ENCODE peak calls at places on chromosomes 2 and 18, in eight cellular contexts. A is A673; E is IMR-90; I is type B pancreatic cell; D is endothelial cell of umbilical vein; Q is GM13976; Z is CD8-positive, alpha-beta T cell; C is neural progenitor cell. L is an unnamed sample.

GRCh38 chr2:7037340-7038333 is 120.4 kb downstream of the RNF144A start:
- DNase-seq in D (peak), A (peak), C (peak), Q (peak), E (peak), Z (peak), I (no peak), L (peak)

GRCh38 chr2:20634430-20635095 is 16.3 kb downstream of the HS1BP3 start:
- DNase-seq in I (no peak), D (no peak), Z (no peak), Q (no peak), E (peak), C (no peak), A (no peak), L (no peak)

GRCh38 chr2:85504434-85505261 is 34.3 kb upstream of the MAT2A start:
- DNase-seq in Z (no peak), A (peak), C (no peak), I (no peak), Q (no peak), E (peak), D (peak), L (no peak)

GRCh38 chr2:231397928-231398294 is 2.4 kb downstream of the B3GNT7 start:
- DNase-seq in C (no peak), D (no peak), A (no peak), Q (no peak), I (no peak), Z (no peak), E (no peak), L (no peak)

GRCh38 chr2:105517814-105518705 is 119.2 kb upstream of the FHL2 start:
- DNase-seq in Q (no peak), A (no peak), Z (no peak), I (no peak), E (no peak), D (peak), C (no peak), L (no peak)

GRCh38 chr2:86807462-86808275 is 17.0 kb upstream of the CD8A start:
- DNase-seq in A (peak), Q (peak), Z (peak), I (no peak), D (peak), E (no peak), C (peak), L (peak)

GRCh38 chr2:33363599-33364300 is 112.7 kb upstream of the RASGRP3 start:
- DNase-seq in A (no peak), Z (no peak), Q (no peak), I (no peak), D (peak), E (peak), C (no peak), L (no peak)

GRCh38 chr2:126535408-126535807 is 120.5 kb upstream of the GYPC start:
- DNase-seq in Q (no peak), I (no peak), A (no peak), E (no peak), D (no peak), C (peak), Z (no peak), L (no peak)

GRCh38 chr2:30683240-30683956 is 123.8 kb downstream of the CAPN13 start:
- DNase-seq in A (no peak), I (no peak), E (no peak), Q (no peak), C (no peak), D (no peak), Z (no peak), L (no peak)

GRCh38 chr2:197108758-197109157 is 182.3 kb upstream of the PGAP1 start:
- DNase-seq in Q (no peak), C (no peak), D (no peak), E (peak), A (no peak), Z (no peak), I (no peak), L (no peak)

GRCh38 chr2:192023006-192023405 is 171.7 kb downstream of the TMEFF2 start:
- DNase-seq in A (no peak), Z (no peak), C (no peak), I (no peak), Q (no peak), E (no peak), D (no peak), L (no peak)

GRCh38 chr2:122193622-122194021 is 438.2 kb downstream of the TSN start:
- DNase-seq in Z (no peak), D (no peak), A (peak), Q (no peak), I (no peak), E (peak), C (no peak), L (no peak)

GRCh38 chr18:75290737-75291358 is 80.3 kb downstream of the TSHZ1 start:
- DNase-seq in E (no peak), A (no peak), C (no peak), D (no peak), Q (no peak), Z (no peak), I (no peak), L (no peak)

GRCh38 chr2:155368934-155369333 is 670.4 kb downstream of the KCNJ3 start:
- DNase-seq in A (peak), Q (no peak), D (peak), Z (no peak), I (no peak), E (peak), C (no peak), L (no peak)

GRCh38 chr2:191374366-191374765 is 129.2 kb downstream of the MYO1B start:
- DNase-seq in Z (no peak), D (no peak), A (no peak), E (no peak), Q (no peak), C (no peak), I (no peak), L (no peak)

GRCh38 chr18:13502585-13502984 is 223.8 kb downstream of the FAM210A start:
- DNase-seq in D (peak), I (no peak), Z (no peak), E (no peak), C (no peak), A (no peak), Q (no peak), L (no peak)

GRCh38 chr2:1306029-1306686 is 107.1 kb upstream of the TPO start:
- DNase-seq in E (no peak), Q (no peak), Z (no peak), D (no peak), C (peak), I (no peak), A (no peak), L (no peak)

GRCh38 chr18:30957086-30957485 is 85.5 kb downstream of the DSC3 start:
- DNase-seq in Q (no peak), D (no peak), I (no peak), Z (no peak), E (no peak), C (no peak), A (no peak), L (no peak)

GRCh38 chr2:237196866-237197618 is 111.4 kb downstream of the COPS8 start:
- DNase-seq in C (no peak), I (no peak), D (no peak), Q (no peak), A (no peak), E (peak), Z (no peak), L (no peak)

GRCh38 chr2:48483506-48483905 is 46.4 kb upstream of the STON1 start:
- DNase-seq in Q (no peak), I (no peak), D (peak), A (peak), E (peak), Z (no peak), C (no peak), L (no peak)

GRCh38 chr2:20524412-20525040 is 77.7 kb downstream of the RHOB start:
- DNase-seq in I (no peak), Q (peak), Z (no peak), C (peak), A (peak), E (no peak), D (no peak), L (no peak)

GRCh38 chr2:102783506-102784189 is 21.8 kb downstream of the TMEM182 start:
- DNase-seq in Q (no peak), C (no peak), E (no peak), D (no peak), A (no peak), I (no peak), Z (no peak), L (no peak)

GRCh38 chr2:178761759-178762371 is 45.4 kb downstream of the TTN start:
- DNase-seq in Q (peak), C (peak), D (peak), I (no peak), Z (no peak), E (peak), A (peak), L (no peak)

GRCh38 chr2:144510206-144510991 is 9.5 kb downstream of the ZEB2 start:
- DNase-seq in D (peak), C (peak), E (peak), Q (peak), I (no peak), Z (no peak), A (peak), L (no peak)

GRCh38 chr2:68371138-68371537 is 6.1 kb downstream of the PLEK start:
- DNase-seq in Q (no peak), E (no peak), Z (no peak), D (no peak), C (no peak), I (no peak), A (no peak), L (no peak)

GRCh38 chr2:159904127-159904564 is 106.1 kb upstream of the CD302 start:
- DNase-seq in Z (peak), C (no peak), I (no peak), E (no peak), Q (peak), D (peak), A (no peak), L (no peak)

GRCh38 chr2:232960862-232961261 is 52.2 kb downstream of the NGEF start:
- DNase-seq in E (no peak), I (no peak), Z (no peak), C (no peak), D (no peak), A (no peak), Q (no peak), L (no peak)

GRCh38 chr2:97730245-97730644 is 16.9 kb downstream of the ZAP70 start:
- DNase-seq in C (no peak), D (no peak), Q (no peak), I (no peak), E (peak), Z (no peak), A (no peak), L (no peak)

GRCh38 chr2:166373951-166374350 is 1.8 kb downstream of the SCN9A start:
- DNase-seq in I (no peak), D (no peak), Z (no peak), E (peak), A (peak), Q (no peak), C (no peak), L (no peak)

GRCh38 chr2:127422631-127423475 is 4.6 kb downstream of the PROC start:
- DNase-seq in C (peak), Z (no peak), Q (peak), A (peak), I (no peak), D (peak), E (no peak), L (no peak)

DNA sequence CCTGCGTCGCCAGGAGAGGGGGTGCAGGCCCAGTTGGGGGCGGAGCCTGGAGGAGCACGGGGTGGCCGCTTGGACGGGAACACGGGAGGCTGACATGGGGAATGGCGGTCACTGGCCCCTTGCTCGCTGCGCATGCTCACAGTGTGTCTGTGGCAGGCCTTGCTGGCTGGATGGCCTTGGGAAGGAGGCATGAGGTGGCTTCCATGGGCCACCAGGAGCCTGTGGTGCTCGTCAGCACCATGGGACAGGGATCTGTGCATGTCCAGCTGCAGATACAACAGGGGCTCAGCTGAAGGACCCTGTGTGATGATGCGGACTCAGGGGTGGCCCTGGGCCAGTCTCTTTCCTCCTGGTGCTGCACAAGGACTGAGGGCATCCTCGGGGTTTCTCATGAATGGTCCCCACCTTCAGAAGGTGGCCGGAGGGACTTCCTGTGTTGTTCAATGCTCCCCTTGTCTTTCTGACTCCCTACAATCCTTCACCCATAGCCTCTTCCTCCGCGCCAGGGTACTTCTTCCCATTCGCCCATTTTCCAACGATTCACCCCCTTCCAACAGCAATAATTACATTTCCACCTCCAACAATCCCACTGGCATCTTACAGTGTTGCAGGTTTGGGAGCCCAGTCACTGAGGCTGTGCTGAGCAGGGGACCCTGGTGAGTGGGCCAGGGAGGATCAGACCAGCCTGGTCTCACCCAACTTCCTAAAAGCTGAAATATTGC is 3.4 kb upstream of the SP140L start:
- DNase-seq in I (no peak), D (no peak), C (no peak), A (no peak), Z (no peak), Q (no peak), E (no peak), L (no peak)
- TF ChIP-seq CTCF in I (no peak), D (no peak), C (no peak), A (peak), Z (no peak), Q (peak), E (no peak), L (no peak)

DNA sequence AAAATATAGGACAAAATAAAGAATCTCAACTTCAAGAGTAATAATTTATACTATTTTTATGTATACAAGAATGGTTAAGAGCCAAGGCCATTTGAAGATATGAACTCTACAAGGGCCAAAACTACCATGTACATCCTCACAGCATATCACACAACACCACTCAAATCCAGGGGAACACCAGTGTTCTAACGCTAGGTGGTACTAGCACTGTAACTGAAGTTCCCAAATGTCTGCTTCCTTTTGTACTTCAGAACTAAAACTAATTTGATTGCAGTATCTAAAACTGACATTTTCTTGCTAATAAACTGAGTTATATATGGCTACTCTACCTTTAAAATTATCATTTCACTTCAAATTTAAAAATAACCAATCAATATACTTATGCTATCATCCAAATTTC is 47.0 kb downstream of the REV1 start:
- DNase-seq in C (peak), Q (no peak), D (peak), A (no peak), Z (no peak), E (peak), I (no peak), L (no peak)
- TF ChIP-seq CTCF in C (peak), Q (no peak), D (no peak), A (no peak), Z (no peak), E (peak), I (peak), L (no peak)

GRCh38 chr2:133152801-133153200 is 415.5 kb downstream of the NCKAP5 start:
- DNase-seq in E (no peak), D (no peak), Z (no peak), I (no peak), Q (no peak), C (no peak), A (no peak), L (no peak)

GRCh38 chr2:133142087-133142486 is 426.2 kb downstream of the NCKAP5 start:
- DNase-seq in A (no peak), Q (no peak), C (no peak), D (no peak), E (no peak), Z (no peak), I (no peak), L (no peak)

GRCh38 chr2:133148187-133148586 is 420.1 kb downstream of the NCKAP5 start:
- DNase-seq in Z (no peak), I (no peak), C (no peak), Q (no peak), A (no peak), D (no peak), E (no peak), L (no peak)

GRCh38 chr2:133143649-133144048 is 424.6 kb downstream of the NCKAP5 start:
- DNase-seq in D (no peak), E (no peak), Q (no peak), A (peak), I (no peak), C (no peak), Z (no peak), L (no peak)

GRCh38 chr2:133146893-133147292 is 421.4 kb downstream of the NCKAP5 start:
- DNase-seq in I (no peak), C (no peak), D (no peak), E (peak), A (peak), Q (no peak), Z (no peak), L (no peak)
- TF ChIP-seq CTCF in I (no peak), C (no peak), D (no peak), E (peak), A (peak), Q (no peak), Z (no peak), L (no peak)

GRCh38 chr2:10305715-10306114 is 3.0 kb downstream of the HPCAL1 start:
- DNase-seq in E (no peak), C (peak), Z (no peak), D (no peak), Q (no peak), A (no peak), I (no peak), L (no peak)
- TF ChIP-seq CTCF in E (no peak), C (peak), Z (no peak), D (no peak), Q (no peak), A (peak), I (peak), L (no peak)

GRCh38 chr2:181239400-181239799 is 217.8 kb upstream of the ITGA4 start:
- DNase-seq in C (peak), E (no peak), A (peak), D (no peak), Q (no peak), I (no peak), Z (no peak), L (no peak)
- TF ChIP-seq CTCF in C (peak), E (peak), A (peak), D (peak), Q (no peak), I (peak), Z (no peak), L (peak)

GRCh38 chr2:18703555-18703954 is 114.2 kb upstream of the NT5C1B start:
- DNase-seq in I (no peak), E (no peak), Q (no peak), A (no peak), Z (no peak), C (no peak), D (no peak), L (no peak)

GRCh38 chr2:18706001-18706400 is 116.6 kb upstream of the NT5C1B start:
- DNase-seq in I (no peak), C (no peak), E (no peak), A (no peak), Q (no peak), Z (no peak), D (no peak), L (no peak)

GRCh38 chr2:18704224-18704623 is 114.9 kb upstream of the NT5C1B start:
- DNase-seq in E (no peak), A (no peak), Q (no peak), D (no peak), C (no peak), I (no peak), Z (no peak), L (no peak)

GRCh38 chr2:18701546-18701945 is 112.2 kb upstream of the NT5C1B start:
- DNase-seq in A (no peak), Z (no peak), Q (no peak), I (no peak), E (no peak), C (no peak), D (no peak), L (no peak)

GRCh38 chr2:18701981-18702380 is 112.6 kb upstream of the NT5C1B start:
- DNase-seq in Q (no peak), C (no peak), I (no peak), A (no peak), D (no peak), E (peak), Z (no peak), L (no peak)
- TF ChIP-seq CTCF in Q (no peak), C (no peak), I (no peak), A (no peak), D (no peak), E (no peak), Z (no peak), L (no peak)

DNA sequence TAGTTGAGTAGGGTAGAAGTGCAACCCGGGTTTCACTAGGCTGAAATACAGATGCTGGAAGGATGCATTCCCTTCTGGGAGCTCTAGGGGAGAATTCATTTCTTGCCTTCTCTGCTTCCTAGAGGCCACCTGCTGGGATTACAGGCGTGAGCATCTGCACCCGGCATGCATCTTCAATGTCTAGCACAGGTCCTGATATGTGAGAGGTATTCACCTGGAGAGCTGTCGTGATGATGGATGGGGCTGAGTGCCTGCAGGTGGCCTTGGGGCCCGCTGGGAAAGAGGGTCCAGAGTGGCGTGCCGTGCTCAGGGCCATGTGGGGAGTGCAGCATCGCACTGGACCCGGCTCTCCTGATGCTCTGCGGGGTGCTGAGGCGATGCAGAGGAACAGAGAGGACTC is 6.6 kb upstream of the NTSR2 start:
- DNase-seq in A (no peak), D (no peak), I (no peak), Z (no peak), C (no peak), Q (no peak), E (no peak), L (no peak)
- TF ChIP-seq CTCF in A (no peak), D (no peak), I (peak), Z (no peak), C (no peak), Q (no peak), E (peak), L (no peak)

GRCh38 chr2:138028538-138028937 is 64.3 kb downstream of the HNMT start:
- DNase-seq in E (no peak), Z (no peak), C (no peak), D (peak), I (no peak), A (no peak), Q (no peak), L (no peak)

GRCh38 chr2:138032334-138032733 is 68.1 kb downstream of the HNMT start:
- DNase-seq in Z (no peak), E (no peak), C (no peak), A (no peak), Q (no peak), D (no peak), I (no peak), L (no peak)

GRCh38 chr2:138029238-138029637 is 65.0 kb downstream of the HNMT start:
- DNase-seq in Z (no peak), E (peak), D (peak), A (no peak), C (no peak), Q (no peak), I (no peak), L (no peak)

GRCh38 chr2:138034536-138034935 is 70.3 kb downstream of the HNMT start:
- DNase-seq in E (no peak), Z (no peak), C (peak), A (no peak), Q (no peak), I (no peak), D (no peak), L (no peak)

DNA sequence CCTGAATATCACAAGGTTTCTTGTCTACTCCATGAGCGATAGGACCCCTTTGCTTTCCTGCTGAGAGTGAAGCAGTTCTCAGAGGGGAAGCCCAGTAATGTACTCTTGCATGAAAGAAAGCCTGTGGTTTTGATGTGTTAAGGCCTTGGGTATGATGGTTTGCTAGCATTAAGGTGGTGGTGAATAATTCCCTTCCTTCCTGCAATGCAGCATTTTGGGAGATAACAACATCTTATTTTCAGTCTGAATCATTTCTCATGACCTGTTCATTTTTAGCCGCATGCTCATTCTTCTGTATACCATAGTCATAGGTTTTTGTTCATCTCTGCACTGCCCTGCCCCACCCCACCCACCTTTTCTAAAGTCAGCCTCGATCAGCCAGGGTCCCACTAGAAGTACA is 66.2 kb downstream of the HNMT start:
- DNase-seq in E (peak), D (no peak), Q (no peak), Z (no peak), C (no peak), I (no peak), A (no peak), L (no peak)
- TF ChIP-seq CTCF in E (no peak), D (no peak), Q (no peak), Z (no peak), C (no peak), I (no peak), A (no peak), L (no peak)

L was measured in D721Med.